ENCODE peak calls at places on chromosomes 5 and 9, in nine cellular contexts. N, O, W, E, H, R, Y, S and B are unnamed samples.

GRCh38 chr9:76456202-76456926 is 2.6 kb upstream of the GCNT1 start:
- DNase-seq in N (no peak), S (peak), O (peak), H (peak), W (peak), E (no peak), R (peak), Y (peak), B (peak)

GRCh38 chr9:97802276-97802675 is 50.8 kb upstream of the FOXE1 start:
- DNase-seq in E (no peak), N (no peak), O (no peak), R (no peak), H (peak), W (peak), Y (no peak), S (no peak), B (no peak)

GRCh38 chr9:92633879-92634278 is 36.1 kb downstream of the IPPK start:
- DNase-seq in H (no peak), N (no peak), O (no peak), E (no peak), Y (no peak), S (no peak), W (no peak), R (no peak), B (no peak)

GRCh38 chr5:169272731-169273401 is 28.1 kb downstream of the SLIT3 start:
- DNase-seq in W (peak), Y (no peak), S (peak), H (no peak), N (no peak), E (no peak), R (no peak), O (no peak), B (peak)

GRCh38 chr9:107282759-107283620 is at the start of gene RAD23B:
- DNase-seq in W (peak), H (peak), R (peak), O (peak), Y (peak), E (peak), S (peak), N (peak), B (peak)

GRCh38 chr9:137194909-137195308 is 5.6 kb downstream of the TPRN start:
- DNase-seq in Y (no peak), N (no peak), R (no peak), S (no peak), W (no peak), H (no peak), E (no peak), O (no peak), B (no peak)

GRCh38 chr5:75006821-75007536 is 45.4 kb downstream of the GCNT4 start:
- DNase-seq in E (no peak), R (no peak), S (no peak), H (no peak), N (no peak), W (no peak), O (no peak), Y (no peak), B (no peak)

GRCh38 chr5:177508837-177509236 is 789 bp downstream of the DOK3 start:
- DNase-seq in O (no peak), S (no peak), E (no peak), W (no peak), N (no peak), Y (no peak), H (no peak), R (peak), B (no peak)

GRCh38 chr5:33692983-33693382 is 198.8 kb downstream of the ADAMTS12 start:
- DNase-seq in W (no peak), R (no peak), S (no peak), Y (no peak), E (no peak), O (no peak), H (peak), N (no peak), B (no peak)

GRCh38 chr5:38722918-38723317 is 122.9 kb upstream of the OSMR start:
- DNase-seq in E (no peak), O (peak), N (no peak), Y (no peak), H (peak), W (no peak), R (no peak), S (no peak), B (no peak)

GRCh38 chr9:130371196-130371966 is 73.4 kb upstream of the ASS1 start:
- DNase-seq in S (no peak), W (peak), N (no peak), O (no peak), Y (no peak), H (no peak), E (no peak), R (no peak), B (no peak)